ENCODE peak calls at places on chromosomes 12 and 14, in six cellular contexts. One of them, this sample, is unnamed.

GRCh38 chr14:92680781-92681650 is 67.4 kb downstream of the LGMN start:
- DNase-seq in AG09319: peak; percentile 49
- DNase-seq in heart left ventricle: peak; percentile 72
- DNase-seq in lower leg skin: peak; percentile 67
- DNase-seq in choroid plexus epithelial cell: peak; percentile 83
- DNase-seq in OCI-LY7: peak; percentile 74
- DNase-seq in this sample: no peak

GRCh38 chr12:132465269-132466190 is 24.4 kb upstream of the FBRSL1 start:
- DNase-seq in AG09319: no peak
- DNase-seq in heart left ventricle: no peak
- DNase-seq in lower leg skin: no peak
- DNase-seq in choroid plexus epithelial cell: peak; percentile 21
- DNase-seq in OCI-LY7: no peak
- DNase-seq in this sample: no peak

GRCh38 chr12:55922126-55922525 is 5.6 kb downstream of the PYM1 start:
- DNase-seq in AG09319: no peak
- DNase-seq in heart left ventricle: no peak
- DNase-seq in lower leg skin: no peak
- DNase-seq in choroid plexus epithelial cell: no peak
- DNase-seq in OCI-LY7: no peak
- DNase-seq in this sample: no peak

GRCh38 chr14:48035836-48036235 is 360.4 kb upstream of the MDGA2 start:
- DNase-seq in AG09319: no peak
- DNase-seq in heart left ventricle: no peak
- DNase-seq in lower leg skin: no peak
- DNase-seq in choroid plexus epithelial cell: no peak
- DNase-seq in OCI-LY7: no peak
- DNase-seq in this sample: no peak

GRCh38 chr12:31861360-31861759 is 97.9 kb upstream of the RESF1 start:
- DNase-seq in AG09319: no peak
- DNase-seq in heart left ventricle: no peak
- DNase-seq in lower leg skin: no peak
- DNase-seq in choroid plexus epithelial cell: no peak
- DNase-seq in OCI-LY7: no peak
- DNase-seq in this sample: no peak

GRCh38 chr14:90703841-90704240 is 112.4 kb downstream of the TTC7B start:
- DNase-seq in AG09319: no peak
- DNase-seq in heart left ventricle: no peak
- DNase-seq in lower leg skin: no peak
- DNase-seq in choroid plexus epithelial cell: no peak
- DNase-seq in OCI-LY7: no peak
- DNase-seq in this sample: no peak

GRCh38 chr14:94174622-94175402 is 690 bp downstream of the PPP4R4 start:
- DNase-seq in AG09319: no peak
- DNase-seq in heart left ventricle: no peak
- DNase-seq in lower leg skin: no peak
- DNase-seq in choroid plexus epithelial cell: no peak
- DNase-seq in OCI-LY7: no peak
- DNase-seq in this sample: no peak

GRCh38 chr12:7542813-7543212 is 39.2 kb upstream of the CD163 start:
- DNase-seq in AG09319: peak; percentile 10
- DNase-seq in heart left ventricle: no peak
- DNase-seq in lower leg skin: no peak
- DNase-seq in choroid plexus epithelial cell: peak; percentile 54
- DNase-seq in OCI-LY7: no peak
- DNase-seq in this sample: no peak

GRCh38 chr14:38047518-38047917 is 160.2 kb upstream of the SSTR1 start:
- DNase-seq in AG09319: no peak
- DNase-seq in heart left ventricle: no peak
- DNase-seq in lower leg skin: no peak
- DNase-seq in choroid plexus epithelial cell: peak; percentile 4
- DNase-seq in OCI-LY7: no peak
- DNase-seq in this sample: no peak

GRCh38 chr14:73462815-73463214 is 4.5 kb upstream of the NUMB start:
- DNase-seq in AG09319: no peak
- DNase-seq in heart left ventricle: peak; percentile 24
- DNase-seq in lower leg skin: no peak
- DNase-seq in choroid plexus epithelial cell: peak; percentile 50
- DNase-seq in OCI-LY7: no peak
- DNase-seq in this sample: no peak

GRCh38 chr14:20332946-20333782 is at the start of gene CCNB1IP1:
- DNase-seq in AG09319: peak; percentile 51
- DNase-seq in heart left ventricle: peak; percentile 69
- DNase-seq in lower leg skin: peak; percentile 68
- DNase-seq in choroid plexus epithelial cell: peak; percentile 94
- DNase-seq in OCI-LY7: peak; percentile 91
- DNase-seq in this sample: no peak

GRCh38 chr12:130998136-130998535 is 44.4 kb downstream of the ADGRD1 start:
- DNase-seq in AG09319: no peak
- DNase-seq in heart left ventricle: no peak
- DNase-seq in lower leg skin: no peak
- DNase-seq in choroid plexus epithelial cell: no peak
- DNase-seq in OCI-LY7: no peak
- DNase-seq in this sample: no peak

GRCh38 chr14:84806627-84807026 is 723.3 kb upstream of the FLRT2 start:
- DNase-seq in AG09319: no peak
- DNase-seq in heart left ventricle: no peak
- DNase-seq in lower leg skin: no peak
- DNase-seq in choroid plexus epithelial cell: peak; percentile 71
- DNase-seq in OCI-LY7: no peak
- DNase-seq in this sample: no peak

GRCh38 chr12:83173250-83173649 is 486.5 kb downstream of the TMTC2 start:
- DNase-seq in AG09319: no peak
- DNase-seq in heart left ventricle: no peak
- DNase-seq in lower leg skin: no peak
- DNase-seq in choroid plexus epithelial cell: no peak
- DNase-seq in OCI-LY7: no peak
- DNase-seq in this sample: no peak

GRCh38 chr12:118064608-118065007 is 3.6 kb upstream of the WSB2 start:
- DNase-seq in AG09319: no peak
- DNase-seq in heart left ventricle: no peak
- DNase-seq in lower leg skin: no peak
- DNase-seq in choroid plexus epithelial cell: peak; percentile 33
- DNase-seq in OCI-LY7: peak; percentile 51
- DNase-seq in this sample: no peak

GRCh38 chr12:93011100-93011499 is 82.0 kb upstream of the EEA1 start:
- DNase-seq in AG09319: no peak
- DNase-seq in heart left ventricle: no peak
- DNase-seq in lower leg skin: no peak
- DNase-seq in choroid plexus epithelial cell: no peak
- DNase-seq in OCI-LY7: no peak
- DNase-seq in this sample: no peak

GRCh38 chr14:76918176-76918750 is 92.1 kb downstream of the LRRC74A start:
- DNase-seq in AG09319: peak; percentile 88
- DNase-seq in heart left ventricle: peak; percentile 70
- DNase-seq in lower leg skin: peak; percentile 86
- DNase-seq in choroid plexus epithelial cell: peak; percentile 84
- DNase-seq in OCI-LY7: no peak
- DNase-seq in this sample: no peak

GRCh38 chr12:118541945-118542344 is 165.6 kb downstream of the SUDS3 start:
- DNase-seq in AG09319: no peak
- DNase-seq in heart left ventricle: no peak
- DNase-seq in lower leg skin: no peak
- DNase-seq in choroid plexus epithelial cell: no peak
- DNase-seq in OCI-LY7: no peak
- DNase-seq in this sample: no peak

GRCh38 chr12:76025601-76026575 is 5.7 kb downstream of the PHLDA1 start:
- DNase-seq in AG09319: no peak
- DNase-seq in heart left ventricle: no peak
- DNase-seq in lower leg skin: no peak
- DNase-seq in choroid plexus epithelial cell: peak; percentile 82
- DNase-seq in OCI-LY7: no peak
- DNase-seq in this sample: no peak

GRCh38 chr14:53539489-53540126 is 386.5 kb upstream of the DDHD1 start:
- DNase-seq in AG09319: peak; percentile 68
- DNase-seq in heart left ventricle: peak; percentile 72
- DNase-seq in lower leg skin: peak; percentile 68
- DNase-seq in choroid plexus epithelial cell: peak; percentile 89
- DNase-seq in OCI-LY7: peak; percentile 78
- DNase-seq in this sample: peak; percentile 66

GRCh38 chr12:121753844-121754264 is 39.6 kb downstream of the RHOF start:
- DNase-seq in AG09319: no peak
- DNase-seq in heart left ventricle: peak; percentile 71
- DNase-seq in lower leg skin: no peak
- DNase-seq in choroid plexus epithelial cell: no peak
- DNase-seq in OCI-LY7: no peak
- DNase-seq in this sample: no peak

GRCh38 chr12:77256924-77257323 is 191.6 kb upstream of the E2F7 start:
- DNase-seq in AG09319: no peak
- DNase-seq in heart left ventricle: no peak
- DNase-seq in lower leg skin: no peak
- DNase-seq in choroid plexus epithelial cell: peak; percentile 29
- DNase-seq in OCI-LY7: no peak
- DNase-seq in this sample: no peak

GRCh38 chr12:84506317-84506716 is 406.3 kb downstream of the SLC6A15 start:
- DNase-seq in AG09319: no peak
- DNase-seq in heart left ventricle: no peak
- DNase-seq in lower leg skin: no peak
- DNase-seq in choroid plexus epithelial cell: no peak
- DNase-seq in OCI-LY7: no peak
- DNase-seq in this sample: no peak

GRCh38 chr12:66905201-66905600 is 226.3 kb upstream of the GRIP1 start:
- DNase-seq in AG09319: no peak
- DNase-seq in heart left ventricle: no peak
- DNase-seq in lower leg skin: no peak
- DNase-seq in choroid plexus epithelial cell: no peak
- DNase-seq in OCI-LY7: no peak
- DNase-seq in this sample: no peak

GRCh38 chr12:66901136-66901932 is 222.5 kb upstream of the GRIP1 start:
- DNase-seq in AG09319: no peak
- DNase-seq in heart left ventricle: no peak
- DNase-seq in lower leg skin: no peak
- DNase-seq in choroid plexus epithelial cell: no peak
- DNase-seq in OCI-LY7: peak; percentile 80
- DNase-seq in this sample: no peak

GRCh38 chr12:66902020-66902419 is 223.1 kb upstream of the GRIP1 start:
- DNase-seq in AG09319: no peak
- DNase-seq in heart left ventricle: no peak
- DNase-seq in lower leg skin: no peak
- DNase-seq in choroid plexus epithelial cell: no peak
- DNase-seq in OCI-LY7: no peak
- DNase-seq in this sample: no peak

GRCh38 chr12:66900616-66901015 is 221.7 kb upstream of the GRIP1 start:
- DNase-seq in AG09319: no peak
- DNase-seq in heart left ventricle: no peak
- DNase-seq in lower leg skin: no peak
- DNase-seq in choroid plexus epithelial cell: no peak
- DNase-seq in OCI-LY7: no peak
- DNase-seq in this sample: no peak

GRCh38 chr12:66903782-66904396 is 225.0 kb upstream of the GRIP1 start:
- DNase-seq in AG09319: no peak
- DNase-seq in heart left ventricle: no peak
- DNase-seq in lower leg skin: no peak
- DNase-seq in choroid plexus epithelial cell: peak; percentile 6
- DNase-seq in OCI-LY7: peak; percentile 21
- DNase-seq in this sample: no peak
- TF ChIP-seq CTCF in AG09319: no peak
- TF ChIP-seq CTCF in heart left ventricle: no peak
- TF ChIP-seq CTCF in lower leg skin: no peak
- TF ChIP-seq CTCF in choroid plexus epithelial cell: no peak
- TF ChIP-seq CTCF in OCI-LY7: peak; percentile 66
- TF ChIP-seq CTCF in this sample: no peak

GRCh38 chr14:23446291-23446851 is 10.9 kb upstream of the MYH7 start:
- DNase-seq in AG09319: no peak
- DNase-seq in heart left ventricle: no peak
- DNase-seq in lower leg skin: no peak
- DNase-seq in choroid plexus epithelial cell: no peak
- DNase-seq in OCI-LY7: no peak
- DNase-seq in this sample: no peak
- TF ChIP-seq CTCF in AG09319: no peak
- TF ChIP-seq CTCF in heart left ventricle: peak; percentile 21
- TF ChIP-seq CTCF in lower leg skin: no peak
- TF ChIP-seq CTCF in choroid plexus epithelial cell: no peak
- TF ChIP-seq CTCF in OCI-LY7: no peak
- TF ChIP-seq CTCF in this sample: no peak

GRCh38 chr12:6116481-6117021 is 7.9 kb downstream of the VWF start:
- DNase-seq in AG09319: no peak
- DNase-seq in heart left ventricle: peak; percentile 53
- DNase-seq in lower leg skin: no peak
- DNase-seq in choroid plexus epithelial cell: peak; percentile 64
- DNase-seq in OCI-LY7: no peak
- DNase-seq in this sample: no peak
- TF ChIP-seq CTCF in AG09319: no peak
- TF ChIP-seq CTCF in heart left ventricle: no peak
- TF ChIP-seq CTCF in lower leg skin: no peak
- TF ChIP-seq CTCF in choroid plexus epithelial cell: no peak
- TF ChIP-seq CTCF in OCI-LY7: no peak
- TF ChIP-seq CTCF in this sample: no peak

GRCh38 chr12:123122649-123123048 is 28.2 kb downstream of the PITPNM2 start:
- DNase-seq in AG09319: no peak
- DNase-seq in heart left ventricle: no peak
- DNase-seq in lower leg skin: no peak
- DNase-seq in choroid plexus epithelial cell: no peak
- DNase-seq in OCI-LY7: no peak
- DNase-seq in this sample: no peak

GRCh38 chr12:123129651-123130050 is 21.2 kb downstream of the PITPNM2 start:
- DNase-seq in AG09319: no peak
- DNase-seq in heart left ventricle: no peak
- DNase-seq in lower leg skin: no peak
- DNase-seq in choroid plexus epithelial cell: no peak
- DNase-seq in OCI-LY7: no peak
- DNase-seq in this sample: no peak

GRCh38 chr12:123121670-123122069 is 29.2 kb downstream of the PITPNM2 start:
- DNase-seq in AG09319: no peak
- DNase-seq in heart left ventricle: no peak
- DNase-seq in lower leg skin: no peak
- DNase-seq in choroid plexus epithelial cell: no peak
- DNase-seq in OCI-LY7: no peak
- DNase-seq in this sample: no peak

GRCh38 chr12:123131291-123131831 is 19.5 kb downstream of the PITPNM2 start:
- DNase-seq in AG09319: no peak
- DNase-seq in heart left ventricle: no peak
- DNase-seq in lower leg skin: no peak
- DNase-seq in choroid plexus epithelial cell: peak; percentile 42
- DNase-seq in OCI-LY7: no peak
- DNase-seq in this sample: no peak

DNA sequence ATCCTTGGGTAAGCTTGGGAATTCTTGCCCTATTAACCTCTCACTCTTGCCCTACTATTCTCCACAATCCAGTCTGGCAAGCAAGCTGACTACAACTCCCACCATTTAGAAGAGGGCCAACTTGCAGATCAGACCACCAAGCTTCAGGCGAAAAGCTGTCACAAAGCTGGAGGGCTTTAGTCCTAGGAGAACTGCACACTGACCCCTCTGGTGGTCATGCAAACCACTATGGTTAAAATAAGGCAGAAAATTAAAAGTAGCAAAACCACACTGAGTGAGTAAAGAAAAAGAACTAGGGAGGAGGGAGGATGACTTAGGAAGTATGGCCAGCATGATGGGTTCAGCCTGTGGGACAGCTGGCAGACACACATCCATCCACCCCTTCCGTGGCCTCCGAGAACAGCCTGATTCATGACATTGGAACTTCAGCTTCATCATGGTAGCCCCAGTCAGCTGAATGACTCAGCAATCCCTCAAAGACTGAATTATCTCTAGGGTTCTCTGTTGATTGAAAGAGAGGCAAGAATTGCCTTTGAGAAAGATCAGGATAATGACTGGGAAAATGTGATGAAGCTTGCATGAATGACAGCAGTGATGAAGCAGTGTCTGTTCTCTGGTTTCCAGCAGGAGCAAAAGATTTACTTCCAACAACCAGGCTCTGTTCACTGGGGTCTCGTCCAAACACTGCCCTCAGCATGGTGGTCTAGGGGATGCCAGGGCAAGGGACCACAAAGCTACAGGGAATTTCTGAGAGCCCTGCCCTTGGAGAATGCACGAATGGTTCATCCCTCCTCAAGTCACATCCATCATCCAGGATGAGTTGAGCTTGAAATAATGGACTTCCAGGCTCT is 24.4 kb downstream of the PITPNM2 start:
- DNase-seq in AG09319: peak; percentile 92
- DNase-seq in heart left ventricle: peak; percentile 43
- DNase-seq in lower leg skin: peak; percentile 59
- DNase-seq in choroid plexus epithelial cell: peak; percentile 99
- DNase-seq in OCI-LY7: no peak
- DNase-seq in this sample: no peak
- TF ChIP-seq CTCF in AG09319: peak; percentile 42
- TF ChIP-seq CTCF in heart left ventricle: no peak
- TF ChIP-seq CTCF in lower leg skin: no peak
- TF ChIP-seq CTCF in choroid plexus epithelial cell: peak; percentile 53
- TF ChIP-seq CTCF in OCI-LY7: peak; percentile 40
- TF ChIP-seq CTCF in this sample: no peak

This sample was measured in omental fat pad.